ENCODE peak calls at places on chromosome 13, in nine cellular contexts. S, L, Z, K, M, H, G, O and J are unnamed samples.

GRCh38 chr13:98854448-98854847 is 102.0 kb upstream of the SLC15A1 start:
- DNase-seq in S (no peak), L (no peak), Z (no peak), K (no peak), M (no peak), H (no peak), G (no peak), O (no peak), J (no peak)

GRCh38 chr13:21929400-21929799 is 258.5 kb downstream of the FGF9 start:
- DNase-seq in S (no peak), L (no peak), Z (peak), K (no peak), M (no peak), H (no peak), G (no peak), O (no peak), J (no peak)

GRCh38 chr13:113138792-113139551 is 16.4 kb downstream of the F10 start:
- DNase-seq in S (no peak), L (no peak), Z (peak), K (no peak), M (no peak), H (no peak), G (no peak), O (no peak), J (no peak)

GRCh38 chr13:30002577-30002976 is 152.2 kb upstream of the UBL3 start:
- DNase-seq in S (no peak), L (peak), Z (no peak), K (peak), M (peak), H (no peak), G (no peak), O (no peak), J (peak)

GRCh38 chr13:25291691-25292090 is 4.4 kb upstream of the MTMR6 start:
- DNase-seq in S (no peak), L (no peak), Z (no peak), K (no peak), M (no peak), H (no peak), G (no peak), O (no peak), J (no peak)

GRCh38 chr13:107743983-107744382 is 471.4 kb downstream of the LIG4 start:
- DNase-seq in S (no peak), L (peak), Z (no peak), K (peak), M (peak), H (no peak), G (no peak), O (no peak), J (peak)

GRCh38 chr13:107827840-107828549 is 387.3 kb downstream of the LIG4 start:
- DNase-seq in S (no peak), L (no peak), Z (no peak), K (no peak), M (no peak), H (no peak), G (no peak), O (no peak), J (no peak)

GRCh38 chr13:43529796-43530195 is 257.0 kb downstream of the ENOX1 start:
- DNase-seq in S (no peak), L (no peak), Z (no peak), K (no peak), M (no peak), H (no peak), G (no peak), O (no peak), J (no peak)

GRCh38 chr13:112954488-112955270 is 14.3 kb upstream of the MCF2L start:
- DNase-seq in S (no peak), L (no peak), Z (no peak), K (no peak), M (no peak), H (no peak), G (no peak), O (no peak), J (no peak)

GRCh38 chr13:112615391-112615790 is 27.4 kb upstream of the TUBGCP3 start:
- DNase-seq in S (no peak), L (no peak), Z (no peak), K (no peak), M (no peak), H (no peak), G (no peak), O (no peak), J (no peak)

GRCh38 chr13:111893071-111893606 is 173.8 kb upstream of the SOX1 start:
- DNase-seq in S (no peak), L (no peak), Z (no peak), K (no peak), M (no peak), H (no peak), G (no peak), O (no peak), J (no peak)

GRCh38 chr13:96824110-96824509 is 170.2 kb downstream of the OXGR1 start:
- DNase-seq in S (no peak), L (no peak), Z (no peak), K (no peak), M (no peak), H (no peak), G (no peak), O (no peak), J (no peak)

GRCh38 chr13:100633461-100633860 is 41.1 kb downstream of the TMTC4 start:
- DNase-seq in S (no peak), L (peak), Z (no peak), K (peak), M (peak), H (no peak), G (no peak), O (no peak), J (peak)

GRCh38 chr13:65892859-65893258 is 1337.3 kb downstream of the PCDH9 start:
- DNase-seq in S (no peak), L (peak), Z (no peak), K (peak), M (no peak), H (no peak), G (no peak), O (no peak), J (no peak)

GRCh38 chr13:21458457-21458815 is 667 bp downstream of the ZDHHC20 start:
- DNase-seq in S (peak), L (no peak), Z (no peak), K (no peak), M (no peak), H (peak), G (peak), O (peak), J (no peak)

GRCh38 chr13:67048084-67048792 is 181.9 kb downstream of the PCDH9 start:
- DNase-seq in S (no peak), L (peak), Z (no peak), K (peak), M (peak), H (no peak), G (no peak), O (no peak), J (peak)

GRCh38 chr13:93309886-93310520 is 83.4 kb downstream of the GPC6 start:
- DNase-seq in S (no peak), L (peak), Z (no peak), K (peak), M (no peak), H (no peak), G (no peak), O (no peak), J (peak)

GRCh38 chr13:62302341-62302740 is 886.7 kb upstream of the PCDH20 start:
- DNase-seq in S (no peak), L (peak), Z (no peak), K (no peak), M (no peak), H (no peak), G (no peak), O (no peak), J (no peak)

GRCh38 chr13:26022538-26023292 is 29.1 kb downstream of the SHISA2 start:
- DNase-seq in S (no peak), L (peak), Z (peak), K (peak), M (peak), H (peak), G (no peak), O (peak), J (peak)

GRCh38 chr13:113584870-113585671 is 518 bp downstream of the TFDP1 start:
- DNase-seq in S (peak), L (no peak), Z (peak), K (no peak), M (no peak), H (no peak), G (no peak), O (no peak), J (no peak)

GRCh38 chr13:32976046-32976781 is 40.0 kb upstream of the KL start:
- DNase-seq in S (no peak), L (no peak), Z (no peak), K (no peak), M (no peak), H (no peak), G (no peak), O (no peak), J (no peak)

GRCh38 chr13:108877300-108877699 is 247.9 kb downstream of the MYO16 start:
- DNase-seq in S (no peak), L (peak), Z (no peak), K (no peak), M (no peak), H (no peak), G (no peak), O (no peak), J (no peak)

GRCh38 chr13:102779426-102780159 is 6.0 kb upstream of the TEX30 start:
- DNase-seq in S (peak), L (no peak), Z (no peak), K (no peak), M (no peak), H (no peak), G (no peak), O (no peak), J (no peak)

GRCh38 chr13:114101325-114101821 is 31.1 kb downstream of the RASA3 start:
- DNase-seq in S (no peak), L (no peak), Z (peak), K (no peak), M (no peak), H (no peak), G (peak), O (no peak), J (no peak)

GRCh38 chr13:46553521-46553885 is 533 bp downstream of the LRCH1 start:
- DNase-seq in S (no peak), L (no peak), Z (peak), K (no peak), M (no peak), H (peak), G (peak), O (no peak), J (no peak)

GRCh38 chr13:48448963-48449614 is 36.2 kb upstream of the LPAR6 start:
- DNase-seq in S (peak), L (peak), Z (no peak), K (peak), M (peak), H (no peak), G (no peak), O (no peak), J (peak)

GRCh38 chr13:45316210-45316799 is 24.7 kb downstream of the TPT1 start:
- DNase-seq in S (no peak), L (no peak), Z (no peak), K (no peak), M (no peak), H (no peak), G (no peak), O (no peak), J (no peak)

GRCh38 chr13:94759120-94759728 is 46.9 kb upstream of the SOX21 start:
- DNase-seq in S (no peak), L (no peak), Z (no peak), K (no peak), M (no peak), H (no peak), G (no peak), O (no peak), J (no peak)

GRCh38 chr13:65499251-65499650 is 1730.9 kb downstream of the PCDH9 start:
- DNase-seq in S (no peak), L (no peak), Z (no peak), K (peak), M (peak), H (no peak), G (no peak), O (no peak), J (peak)

GRCh38 chr13:48570225-48570828 is 37.4 kb upstream of the RCBTB2 start:
- DNase-seq in S (no peak), L (no peak), Z (no peak), K (no peak), M (no peak), H (no peak), G (no peak), O (no peak), J (no peak)

GRCh38 chr13:98478134-98479129 is 98.5 kb downstream of the STK24 start:
- DNase-seq in S (no peak), L (peak), Z (no peak), K (peak), M (no peak), H (no peak), G (no peak), O (no peak), J (no peak)

GRCh38 chr13:68110178-68110768 is 880.1 kb upstream of the PCDH9 start:
- DNase-seq in S (no peak), L (no peak), Z (no peak), K (no peak), M (no peak), H (no peak), G (no peak), O (no peak), J (no peak)

GRCh38 chr13:71758823-71759222 is 108.2 kb downstream of the DACH1 start:
- DNase-seq in S (no peak), L (no peak), Z (no peak), K (no peak), M (no peak), H (no peak), G (no peak), O (no peak), J (no peak)

GRCh38 chr13:76937416-76937815 is 10.9 kb upstream of the ACOD1 start:
- DNase-seq in S (no peak), L (peak), Z (no peak), K (peak), M (peak), H (no peak), G (no peak), O (no peak), J (peak)

GRCh38 chr13:85255978-85256377 is 543.2 kb downstream of the SLITRK6 start:
- DNase-seq in S (no peak), L (no peak), Z (no peak), K (no peak), M (no peak), H (no peak), G (no peak), O (no peak), J (no peak)

GRCh38 chr13:26425439-26426358 is 131.8 kb upstream of the WASF3 start:
- DNase-seq in S (no peak), L (peak), Z (no peak), K (no peak), M (no peak), H (no peak), G (peak), O (no peak), J (no peak)

GRCh38 chr13:51883226-51883600 is 21.4 kb downstream of the CCDC70 start:
- DNase-seq in S (no peak), L (no peak), Z (peak), K (no peak), M (no peak), H (no peak), G (no peak), O (no peak), J (no peak)

GRCh38 chr13:113047587-113047986 is 58.0 kb upstream of the F7 start:
- DNase-seq in S (no peak), L (no peak), Z (no peak), K (no peak), M (no peak), H (no peak), G (no peak), O (no peak), J (no peak)

GRCh38 chr13:107563099-107563925 is 652.0 kb downstream of the LIG4 start:
- DNase-seq in S (no peak), L (no peak), Z (no peak), K (no peak), M (no peak), H (no peak), G (no peak), O (no peak), J (no peak)

GRCh38 chr13:113427562-113428468 is 25.5 kb downstream of the ADPRHL1 start:
- DNase-seq in S (no peak), L (peak), Z (no peak), K (peak), M (no peak), H (no peak), G (no peak), O (no peak), J (no peak)

DNA sequence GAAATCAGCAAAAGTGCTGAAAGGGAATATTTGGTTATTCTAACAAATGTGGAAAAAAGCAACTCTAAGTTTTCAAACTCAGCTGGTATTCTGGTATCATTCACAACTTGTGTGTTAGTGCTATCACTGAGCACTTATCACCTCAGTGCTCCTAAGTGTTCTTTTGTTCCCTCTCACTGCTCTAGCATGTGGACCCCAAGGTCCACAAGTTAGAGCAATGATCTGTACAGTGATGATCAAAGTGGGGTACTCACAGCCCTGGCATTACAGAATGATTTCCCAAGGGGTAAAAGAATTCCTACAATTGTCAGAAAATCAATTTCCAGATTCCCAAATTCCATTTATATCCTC is 575.0 kb downstream of the DIAPH3 start:
- DNase-seq in S (no peak), L (no peak), Z (no peak), K (no peak), M (no peak), H (no peak), G (no peak), O (no peak), J (no peak)
- H3K4me3 ChIP-seq in S (no peak), L (no peak), Z (no peak), K (no peak), M (no peak), H (no peak), G (no peak), O (no peak), J (no peak)

DNA sequence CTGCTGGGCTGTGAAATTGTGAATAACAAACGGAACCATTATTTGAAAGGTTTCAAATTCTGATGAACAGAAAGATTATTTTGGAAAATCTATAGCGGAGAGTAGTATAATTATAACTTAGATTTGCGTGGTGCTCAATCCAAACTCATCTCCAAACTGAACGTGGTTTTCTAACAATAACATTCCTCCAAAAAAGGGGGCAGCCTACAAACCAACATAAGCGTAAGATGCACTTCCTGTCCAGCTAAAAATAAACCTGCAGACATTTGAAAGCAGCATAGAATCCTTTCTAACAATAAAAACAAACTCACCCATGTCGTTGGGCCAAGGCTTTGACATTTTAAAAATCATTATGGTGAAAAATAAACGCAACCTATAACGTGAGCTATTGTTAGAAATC is 178.4 kb downstream of the COL4A1 start:
- DNase-seq in S (no peak), L (no peak), Z (no peak), K (no peak), M (no peak), H (no peak), G (no peak), O (no peak), J (no peak)
- H3K4me3 ChIP-seq in S (no peak), L (no peak), Z (no peak), K (no peak), M (no peak), H (no peak), G (no peak), O (peak), J (no peak)

DNA sequence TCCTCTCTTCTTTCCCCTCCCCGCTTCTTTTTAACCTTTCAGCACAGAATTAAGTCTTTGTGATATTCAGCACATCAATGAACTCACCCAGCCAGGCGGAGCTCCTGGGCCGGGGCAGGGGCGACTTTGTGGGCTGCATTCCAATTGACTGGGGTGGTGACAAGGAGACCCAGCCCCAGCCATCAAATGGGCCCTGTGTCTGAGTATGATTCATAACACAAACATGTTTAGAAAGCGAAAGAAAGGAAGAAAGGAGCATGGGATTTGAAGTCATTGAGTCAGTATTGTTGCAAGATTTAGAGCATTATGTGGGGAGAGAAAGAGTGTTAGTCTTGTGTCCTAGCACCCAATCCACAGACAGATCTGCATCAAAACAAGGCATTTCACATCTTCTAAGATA is 185.3 kb downstream of the LHFPL6 start:
- DNase-seq in S (no peak), L (peak), Z (no peak), K (peak), M (no peak), H (no peak), G (no peak), O (no peak), J (peak)
- H3K4me3 ChIP-seq in S (no peak), L (peak), Z (no peak), K (peak), M (no peak), H (peak), G (no peak), O (no peak), J (peak)

GRCh38 chr13:41985788-41986508 is 25.0 kb upstream of the VWA8 start:
- DNase-seq in S (no peak), L (peak), Z (no peak), K (peak), M (peak), H (no peak), G (no peak), O (no peak), J (peak)
- H3K4me3 ChIP-seq in S (no peak), L (no peak), Z (no peak), K (no peak), M (no peak), H (no peak), G (no peak), O (no peak), J (no peak)

GRCh38 chr13:31504918-31505317 is 234.4 kb upstream of the RXFP2 start:
- DNase-seq in S (no peak), L (no peak), Z (no peak), K (no peak), M (no peak), H (no peak), G (no peak), O (no peak), J (no peak)

GRCh38 chr13:31503626-31504025 is 235.7 kb upstream of the RXFP2 start:
- DNase-seq in S (no peak), L (no peak), Z (no peak), K (no peak), M (no peak), H (no peak), G (no peak), O (no peak), J (no peak)

GRCh38 chr13:31495336-31495735 is 244.0 kb upstream of the RXFP2 start:
- DNase-seq in S (no peak), L (no peak), Z (no peak), K (no peak), M (no peak), H (no peak), G (no peak), O (no peak), J (no peak)

DNA sequence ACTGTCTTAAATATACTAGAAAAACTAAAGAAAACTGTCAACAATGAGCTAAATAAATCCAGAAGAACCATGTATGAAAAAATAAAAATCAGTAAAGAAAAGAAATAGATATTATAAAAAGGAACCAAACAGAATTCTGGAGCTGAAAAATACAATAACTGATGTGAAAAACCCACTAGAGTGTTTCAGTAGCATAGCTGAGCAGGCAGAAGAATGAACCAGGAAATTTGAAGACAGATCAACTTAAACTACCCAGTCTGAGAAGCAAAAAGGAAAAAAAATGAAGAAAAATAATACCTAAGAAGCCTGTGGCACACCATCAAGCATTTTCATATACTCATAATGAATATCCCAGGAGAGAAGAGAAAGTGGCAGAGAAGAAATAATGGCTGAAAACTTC is 240.1 kb upstream of the RXFP2 start:
- DNase-seq in S (no peak), L (no peak), Z (no peak), K (no peak), M (no peak), H (no peak), G (no peak), O (no peak), J (no peak)
- H3K4me3 ChIP-seq in S (no peak), L (no peak), Z (no peak), K (no peak), M (no peak), H (no peak), G (no peak), O (no peak), J (no peak)